ENCODE peak calls at places on chromosome 11, in four cellular contexts. B is CD8-positive, alpha-beta T cell; N is adrenal gland; R is pancreas. J is an unnamed sample. For H3K27me3, the result is how much of the 10 kb centered on the place peaks cover.

GRCh38 chr11:31512117-31512516 is 2.5 kb downstream of the ELP4 start:
- DNase-seq in B (no peak), N (no peak), R (no peak), J (no peak)

GRCh38 chr11:107591446-107592236 is 694 bp downstream of the ELMOD1 start:
- DNase-seq in B (no peak), N (no peak), R (no peak), J (peak)

GRCh38 chr11:95256204-95256819 is 25.3 kb upstream of the SESN3 start:
- DNase-seq in B (no peak), N (no peak), R (no peak), J (peak)

GRCh38 chr11:1337647-1338007 is 28.2 kb upstream of the TOLLIP start:
- DNase-seq in B (no peak), N (no peak), R (no peak), J (no peak)

GRCh38 chr11:128174465-128175101 is 412.8 kb downstream of the ETS1 start:
- DNase-seq in B (no peak), N (no peak), R (no peak), J (no peak)

GRCh38 chr11:8728566-8728965 is 46.0 kb downstream of the RPL27A start:
- DNase-seq in B (no peak), N (peak), R (no peak), J (no peak)

GRCh38 chr11:128492461-128492860 is 94.9 kb downstream of the ETS1 start:
- DNase-seq in B (no peak), N (no peak), R (no peak), J (no peak)

GRCh38 chr11:61853698-61854169 is 25.6 kb downstream of the FADS2 start:
- DNase-seq in B (no peak), N (peak), R (no peak), J (peak)

GRCh38 chr11:123157995-123158394 is 37.1 kb downstream of the CLMP start:
- DNase-seq in B (no peak), N (no peak), R (no peak), J (no peak)

GRCh38 chr11:65058419-65059054 is at the start of gene NAALADL1:
- DNase-seq in B (no peak), N (no peak), R (no peak), J (no peak)

GRCh38 chr11:97414801-97415200 is 1025.0 kb downstream of the JRKL start:
- DNase-seq in B (no peak), N (no peak), R (no peak), J (no peak)

GRCh38 chr11:36227044-36227443 is 62.2 kb downstream of the COMMD9 start:
- DNase-seq in B (no peak), N (no peak), R (no peak), J (peak)

GRCh38 chr11:45383229-45383628 is 97.1 kb upstream of the SYT13 start:
- DNase-seq in B (no peak), N (no peak), R (no peak), J (no peak)

GRCh38 chr11:79381036-79381435 is 59.8 kb downstream of the TENM4 start:
- DNase-seq in B (no peak), N (no peak), R (no peak), J (no peak)

GRCh38 chr11:1223346-1224108 is 661 bp downstream of the MUC5B start:
- DNase-seq in B (no peak), N (no peak), R (no peak), J (no peak)

GRCh38 chr11:121452609-121453150 is at the start of gene SORL1-AS1:
- DNase-seq in B (peak), N (no peak), R (peak), J (no peak)

GRCh38 chr11:43543313-43543712 is 137.2 kb upstream of the HSD17B12 start:
- DNase-seq in B (no peak), N (no peak), R (no peak), J (no peak)

GRCh38 chr11:119759324-119759723 is 30.3 kb upstream of the NECTIN1 start:
- DNase-seq in B (no peak), N (no peak), R (no peak), J (no peak)

GRCh38 chr11:12832828-12833227 is 158.6 kb downstream of the TEAD1 start:
- DNase-seq in B (no peak), N (no peak), R (no peak), J (no peak)

GRCh38 chr11:34583818-34584217 is 37.1 kb upstream of the EHF start:
- DNase-seq in B (no peak), N (no peak), R (no peak), J (no peak)

GRCh38 chr11:45665206-45665932 is at the start of gene CHST1:
- DNase-seq in B (no peak), N (peak), R (peak), J (peak)

GRCh38 chr11:126414615-126415014 is 59.1 kb downstream of the ST3GAL4 start:
- DNase-seq in B (no peak), N (no peak), R (no peak), J (no peak)

GRCh38 chr11:78229106-78229505 is 40.4 kb downstream of the USP35 start:
- DNase-seq in B (no peak), N (no peak), R (no peak), J (no peak)

GRCh38 chr11:96367357-96367756 is 22.4 kb downstream of the CCDC82 start:
- DNase-seq in B (no peak), N (no peak), R (no peak), J (no peak)

GRCh38 chr11:3939211-3939610 is 83.7 kb downstream of the STIM1 start:
- DNase-seq in B (no peak), N (no peak), R (no peak), J (no peak)

GRCh38 chr11:78276311-78276710 is 87.6 kb downstream of the USP35 start:
- DNase-seq in B (no peak), N (no peak), R (no peak), J (no peak)

GRCh38 chr11:6312106-6312505 is 8.2 kb downstream of the CAVIN3 start:
- DNase-seq in B (no peak), N (no peak), R (no peak), J (no peak)

GRCh38 chr11:11806586-11806985 is 35.2 kb upstream of the USP47 start:
- DNase-seq in B (no peak), N (no peak), R (no peak), J (no peak)

DNA sequence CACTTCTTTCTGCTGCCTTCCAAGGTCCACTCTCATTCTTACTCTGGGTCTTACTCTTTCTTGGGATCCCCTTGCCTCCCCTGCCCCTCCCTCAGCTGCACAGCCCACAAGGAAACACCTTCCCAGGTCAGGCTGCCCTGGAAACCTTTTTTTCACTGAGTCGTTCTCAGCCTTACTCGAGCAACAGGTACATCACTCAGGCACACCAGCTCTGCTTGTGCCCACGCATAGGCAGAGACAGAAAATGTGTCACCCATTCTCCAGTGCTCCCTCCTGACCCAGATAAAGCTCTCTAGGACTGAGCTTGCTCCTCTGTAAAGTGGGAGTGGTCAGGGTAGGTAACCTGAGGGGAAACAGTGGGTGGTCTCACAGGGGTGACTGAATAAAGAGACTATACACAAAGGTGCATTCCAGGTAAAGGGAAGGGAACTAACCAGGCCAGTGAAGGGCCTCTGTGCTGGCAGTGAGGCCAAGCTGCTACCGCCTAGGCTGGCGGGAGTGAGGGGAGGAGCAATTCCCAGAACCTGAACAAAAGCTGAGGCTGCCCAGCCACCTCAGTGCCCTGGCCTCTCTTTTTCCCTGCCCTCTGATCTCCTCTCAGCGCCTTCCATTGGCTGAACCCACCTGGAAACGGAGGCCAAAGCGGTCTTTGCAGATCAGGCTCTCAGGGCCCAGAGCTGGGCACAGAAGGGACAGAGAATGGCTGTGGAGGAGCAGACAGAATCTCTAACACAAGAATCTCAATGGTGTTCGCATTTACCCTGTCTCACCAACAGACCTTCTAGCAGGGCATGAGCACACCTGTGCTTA is 15.9 kb downstream of the PRG3 start:
- DNase-seq in B (no peak), N (no peak), R (no peak), J (no peak)
- H3K27me3 ChIP-seq in B (under half), N (under half), R (under half), J (under half)

GRCh38 chr11:69880803-69881445 is 61.7 kb upstream of the FGF3 start:
- DNase-seq in B (no peak), N (no peak), R (no peak), J (peak)
- H3K27me3 ChIP-seq in B (under half), N (under half), R (under half), J (under half)

DNA sequence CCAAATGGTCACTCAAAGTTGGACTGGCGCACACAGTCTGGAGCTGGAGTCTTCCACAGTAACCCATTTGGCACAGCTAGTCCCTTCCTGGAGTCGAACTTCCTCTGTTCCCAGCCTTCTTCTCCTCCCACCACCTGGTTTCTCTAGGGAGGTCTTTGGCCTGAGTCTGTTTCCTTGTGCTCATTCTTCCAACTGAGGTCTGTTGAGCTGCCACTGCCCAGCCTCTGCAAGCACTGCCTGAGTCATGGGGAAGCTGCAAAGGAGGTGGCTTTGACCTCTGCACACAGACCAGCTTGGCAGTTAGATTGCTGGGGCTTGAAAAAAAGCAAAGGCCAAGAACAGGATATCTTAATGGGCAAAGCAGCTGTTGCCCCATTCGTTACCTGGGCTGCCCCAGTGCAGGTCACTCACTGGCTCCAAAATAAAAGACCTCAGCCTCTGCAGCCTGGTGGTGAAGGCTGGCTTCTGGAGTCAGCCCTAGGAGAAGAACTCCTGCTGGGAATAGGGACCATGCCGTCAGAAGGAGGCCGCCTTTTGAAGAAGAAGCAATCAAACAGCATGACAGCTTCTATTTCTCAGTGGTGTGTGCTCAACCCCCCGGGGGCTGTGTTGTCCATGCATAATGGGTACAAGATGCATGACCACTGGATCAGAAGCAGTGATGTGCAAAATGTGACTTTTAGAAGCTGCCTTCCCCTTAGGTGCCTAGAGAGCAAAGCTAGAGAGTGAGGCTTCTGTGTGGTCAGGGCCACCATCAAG is 3.0 kb downstream of the ADAMTS15 start:
- DNase-seq in B (no peak), N (no peak), R (no peak), J (no peak)
- H3K27me3 ChIP-seq in B (under half), N (under half), R (under half), J (under half)

GRCh38 chr11:124811423-124812125 is 11.4 kb upstream of the MSANTD2 start:
- DNase-seq in B (no peak), N (no peak), R (no peak), J (no peak)

GRCh38 chr11:124814739-124815138 is 14.5 kb upstream of the MSANTD2 start:
- DNase-seq in B (no peak), N (no peak), R (no peak), J (no peak)

GRCh38 chr11:124812876-124813275 is 12.7 kb upstream of the MSANTD2 start:
- DNase-seq in B (no peak), N (no peak), R (no peak), J (no peak)

DNA sequence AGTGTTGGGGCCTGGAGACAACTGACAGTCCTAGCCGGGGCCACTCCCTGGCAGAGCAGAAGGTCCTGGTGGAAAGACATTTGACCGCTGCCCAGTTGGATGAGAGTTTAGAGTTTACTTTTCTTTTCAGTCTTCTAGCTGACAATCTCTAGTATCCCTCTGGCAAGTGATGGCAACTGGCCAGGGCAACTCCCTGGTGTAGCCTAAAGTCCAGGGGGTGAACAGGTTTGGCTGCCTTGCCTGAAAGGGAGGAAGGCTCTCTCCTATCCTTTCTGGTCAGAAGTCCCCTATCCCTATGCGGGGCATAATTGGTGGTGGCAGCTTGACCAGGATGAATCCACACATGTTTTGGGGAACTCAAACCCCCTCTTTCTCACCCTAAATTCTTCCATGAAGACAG is 16.8 kb upstream of the MSANTD2 start:
- DNase-seq in B (no peak), N (no peak), R (no peak), J (no peak)
- H3K27me3 ChIP-seq in B (under half), N (under half), R (under half), J (under half)

DNA sequence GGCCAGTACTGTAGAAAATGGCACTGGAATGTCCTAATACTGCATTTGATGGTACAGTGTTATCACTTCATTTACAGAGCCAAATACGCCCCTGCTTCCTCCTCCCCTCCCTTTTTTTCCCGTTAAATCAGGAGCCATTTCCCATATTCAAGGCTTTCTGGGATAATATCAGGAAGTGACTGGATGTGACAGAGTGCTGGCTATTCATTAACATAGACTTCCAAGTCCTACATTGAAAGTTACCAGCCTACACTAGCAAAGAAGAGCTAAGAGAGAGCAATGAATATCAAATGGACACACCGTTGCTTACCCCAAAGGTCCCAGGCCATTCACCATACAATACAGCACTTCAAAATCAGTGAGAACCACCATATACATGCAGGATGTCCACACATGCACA is 32.2 kb upstream of the ABCC8 start:
- DNase-seq in B (no peak), N (no peak), R (no peak), J (no peak)
- H3K27me3 ChIP-seq in B (under half), N (under half), R (under half), J (under half)

DNA sequence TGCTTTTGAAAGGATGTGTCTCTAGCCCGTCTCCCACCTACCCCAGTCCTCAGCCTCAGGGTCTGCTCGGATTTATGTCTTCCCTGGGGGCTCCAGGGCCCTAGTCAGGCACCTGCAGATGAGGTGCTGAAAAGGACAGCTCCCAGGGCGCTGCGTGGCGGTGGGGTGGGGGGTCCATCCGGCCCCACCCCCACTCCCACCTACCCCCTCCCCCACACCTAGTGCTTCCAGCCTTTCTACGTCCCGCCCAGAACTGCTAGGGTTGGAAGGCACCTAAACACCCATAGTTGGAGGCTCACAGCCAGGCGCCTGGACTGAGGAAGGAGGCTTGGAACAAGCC is 1.4 kb upstream of the ROBO3 start:
- DNase-seq in B (no peak), N (no peak), R (no peak), J (no peak)
- H3K27me3 ChIP-seq in B (half or more), N (half or more), R (half or more), J (half or more)

J was measured in upper lobe of left lung.